ENCODE peak calls at places on chromosomes 3 and 15, in four cellular contexts. M, Q, R and W are unnamed samples.

GRCh38 chr3:85821130-85821756 is 862.5 kb downstream of the CADM2 start:
- DNase-seq in M (no peak), Q (peak; percentile 73), R (no peak), W (peak; percentile 27)

GRCh38 chr3:75341324-75342067 is 322.6 kb upstream of the FRG2C start:
- DNase-seq in M (no peak), Q (peak; percentile 74), R (no peak), W (no peak)

GRCh38 chr3:197339841-197340520 is 41.6 kb upstream of the DLG1 start:
- DNase-seq in M (no peak), Q (no peak), R (peak; percentile 77), W (no peak)

GRCh38 chr3:178083906-178084823 is 452.1 kb upstream of the KCNMB2 start:
- DNase-seq in M (no peak), Q (peak; percentile 58), R (no peak), W (no peak)

GRCh38 chr3:5037828-5038227 is 58.6 kb downstream of the BHLHE40 start:
- DNase-seq in M (no peak), Q (no peak), R (no peak), W (no peak)

GRCh38 chr3:38728008-38728407 is 78.5 kb upstream of the SCN5A start:
- DNase-seq in M (no peak), Q (no peak), R (no peak), W (no peak)

GRCh38 chr15:89141885-89142284 is 53.6 kb downstream of the ABHD2 start:
- DNase-seq in M (no peak), Q (no peak), R (no peak), W (no peak)

GRCh38 chr3:52763466-52763865 is 7.3 kb downstream of the NEK4 start:
- DNase-seq in M (peak; percentile 8), Q (no peak), R (no peak), W (no peak)

GRCh38 chr15:46855388-46855787 is 861.9 kb upstream of the SEMA6D start:
- DNase-seq in M (no peak), Q (no peak), R (no peak), W (no peak)

GRCh38 chr3:38314767-38315487 is 31.7 kb upstream of the XYLB start:
- DNase-seq in M (no peak), Q (peak; percentile 8), R (peak; percentile 76), W (no peak)

GRCh38 chr3:155339052-155339451 is 45.6 kb upstream of the STRIT1 start:
- DNase-seq in M (no peak), Q (no peak), R (no peak), W (no peak)

GRCh38 chr15:30990036-30990435 is 1.4 kb downstream of the MTMR10 start:
- DNase-seq in M (no peak), Q (no peak), R (peak; percentile 60), W (no peak)

GRCh38 chr15:61051570-61052031 is 177.5 kb downstream of the RORA start:
- DNase-seq in M (no peak), Q (peak; percentile 69), R (peak; percentile 81), W (peak; percentile 13)

GRCh38 chr3:9135930-9136525 is 113.4 kb downstream of the SRGAP3 start:
- DNase-seq in M (no peak), Q (peak; percentile 80), R (no peak), W (no peak)
- H3K4me3 ChIP-seq in M (no peak overlapping the region), Q (peak overlapping the region; percentile 59), R (no peak overlapping the region), W (peak overlapping the region; percentile 37)

DNA sequence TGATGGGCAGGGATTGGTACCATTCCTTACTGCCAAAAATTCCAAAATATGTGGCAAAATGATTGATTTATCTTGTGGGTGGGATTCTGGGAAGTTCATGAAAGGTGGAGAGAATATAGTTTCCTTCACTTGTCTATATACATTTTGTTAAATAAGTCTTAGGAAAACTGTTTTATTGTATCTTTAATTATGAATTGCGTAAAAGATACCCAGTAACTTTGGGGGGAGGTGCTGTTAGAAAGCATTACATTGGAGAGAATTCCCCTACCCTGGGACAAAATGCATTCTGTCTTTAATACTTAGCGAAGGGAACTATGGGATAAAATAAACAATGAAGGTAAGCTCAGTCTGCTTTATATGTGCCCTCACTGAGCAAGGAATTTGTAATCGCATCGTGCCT is 4.6 kb downstream of the SETD5 start:
- DNase-seq in M (no peak), Q (no peak), R (no peak), W (no peak)
- H3K4me3 ChIP-seq in M (peak overlapping the region; percentile 40), Q (peak overlapping the region; percentile 88), R (peak overlapping the region; percentile 17), W (no peak overlapping the region)

GRCh38 chr15:43509002-43509922 is 8.1 kb upstream of the MAP1A start:
- DNase-seq in M (no peak), Q (peak; percentile 27), R (no peak), W (no peak)
- H3K4me3 ChIP-seq in M (peak overlapping the region; percentile 85), Q (peak overlapping the region; percentile 61), R (peak overlapping the region; percentile 79), W (peak overlapping the region; percentile 38)

GRCh38 chr3:24351779-24352469 is 142.7 kb downstream of the THRB start:
- DNase-seq in M (no peak), Q (no peak), R (no peak), W (no peak)
- H3K4me3 ChIP-seq in M (no peak overlapping the region), Q (no peak overlapping the region), R (no peak overlapping the region), W (no peak overlapping the region)

GRCh38 chr3:124699033-124699432 is 31.2 kb upstream of the UMPS start:
- DNase-seq in M (no peak), Q (no peak), R (no peak), W (no peak)

GRCh38 chr3:124699686-124700396 is 30.4 kb upstream of the UMPS start:
- DNase-seq in M (no peak), Q (no peak), R (no peak), W (no peak)

GRCh38 chr3:124700880-124701684 is 29.2 kb upstream of the UMPS start:
- DNase-seq in M (no peak), Q (peak; percentile 42), R (peak; percentile 66), W (no peak)

GRCh38 chr3:124702950-124703349 is 27.3 kb upstream of the UMPS start:
- DNase-seq in M (no peak), Q (no peak), R (no peak), W (no peak)

GRCh38 chr3:124701687-124702086 is 28.6 kb upstream of the UMPS start:
- DNase-seq in M (no peak), Q (no peak), R (peak; percentile 71), W (no peak)
- H3K4me3 ChIP-seq in M (no peak overlapping the region), Q (no peak overlapping the region), R (peak overlapping the region; percentile 41), W (no peak overlapping the region)

DNA sequence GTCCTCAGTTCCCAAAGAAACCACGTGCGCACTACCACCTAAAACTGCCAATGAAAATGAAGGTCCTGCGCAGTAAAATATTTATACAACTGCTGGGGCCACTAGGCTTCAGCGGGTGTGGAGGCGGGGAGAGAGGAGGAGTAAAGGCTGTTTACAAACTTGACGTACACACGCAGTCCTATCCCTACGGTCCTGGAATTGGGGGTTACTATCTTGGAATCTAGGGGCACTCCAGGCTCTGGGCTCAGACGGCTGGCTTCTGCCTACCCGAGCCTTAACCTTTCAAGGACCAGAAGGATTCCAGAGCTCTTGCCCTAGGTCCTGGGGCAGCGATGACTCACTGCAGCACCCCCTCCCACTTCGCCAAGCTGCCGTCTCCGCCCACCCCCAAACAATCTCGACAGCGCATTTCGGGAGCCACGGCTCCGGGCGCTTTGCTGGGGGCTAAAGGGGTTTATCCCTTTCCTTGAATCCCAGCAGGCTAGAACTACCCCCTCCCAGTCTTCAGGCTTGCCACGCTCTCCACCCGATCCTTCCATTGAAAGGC is 3.0 kb downstream of the ADAMTS9 start:
- DNase-seq in M (no peak), Q (peak; percentile 60), R (peak; percentile 44), W (no peak)
- H3K4me3 ChIP-seq in M (peak overlapping the region; percentile 55), Q (peak overlapping the region; percentile 80), R (peak overlapping the region; percentile 72), W (peak overlapping the region; percentile 32)

DNA sequence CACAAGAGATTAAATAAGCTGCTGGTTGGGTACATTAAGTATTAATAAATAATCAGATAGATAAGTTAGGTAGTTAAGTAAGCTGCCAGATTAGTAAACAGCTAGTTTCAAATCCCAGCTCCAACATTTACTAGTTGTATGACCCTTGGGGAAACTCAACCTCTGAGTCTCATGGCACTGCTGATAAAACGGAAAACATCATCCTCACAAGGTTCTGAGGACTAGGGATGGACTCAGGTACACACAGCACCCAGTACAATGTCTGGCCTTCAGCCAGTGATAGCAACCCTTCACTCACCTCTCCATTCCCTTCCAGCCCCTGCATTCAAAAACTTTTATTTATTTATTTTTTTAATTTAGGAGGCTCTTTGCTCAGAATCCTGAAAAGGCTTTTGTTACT is 32.3 kb downstream of the B3GNT5 start:
- DNase-seq in M (no peak), Q (no peak), R (no peak), W (no peak)
- H3K4me3 ChIP-seq in M (peak overlapping the region; percentile 19), Q (no peak overlapping the region), R (no peak overlapping the region), W (no peak overlapping the region)

GRCh38 chr3:169657351-169658124 is 6.0 kb downstream of the MECOM start:
- DNase-seq in M (no peak), Q (no peak), R (peak; percentile 78), W (no peak)
- H3K4me3 ChIP-seq in M (no peak overlapping the region), Q (peak overlapping the region; percentile 61), R (no peak overlapping the region), W (no peak overlapping the region)

GRCh38 chr3:42843730-42844713 is 31.7 kb downstream of the CYP8B1 start:
- DNase-seq in M (no peak), Q (peak; percentile 15), R (peak; percentile 52), W (no peak)
- H3K4me3 ChIP-seq in M (no peak overlapping the region), Q (no peak overlapping the region), R (no peak overlapping the region), W (no peak overlapping the region)